ENCODE peak calls at places on chromosome 10, in seven cellular contexts. One of them, this sample, is unnamed.

GRCh38 chr10:125080296-125080695 is 80.1 kb downstream of the CTBP2 start:
- DNase-seq in nephron progenitor cell: no peak
- DNase-seq in fibroblast of lung: no peak
- DNase-seq in dorsolateral prefrontal cortex: no peak
- DNase-seq in left ventricle myocardium inferior: no peak
- DNase-seq in GM13977: no peak
- DNase-seq in lower leg skin: no peak
- DNase-seq in this sample: no peak

GRCh38 chr10:10891437-10891836 is 126.2 kb upstream of the CELF2 start:
- DNase-seq in nephron progenitor cell: peak
- DNase-seq in fibroblast of lung: peak
- DNase-seq in dorsolateral prefrontal cortex: no peak
- DNase-seq in left ventricle myocardium inferior: no peak
- DNase-seq in GM13977: no peak
- DNase-seq in lower leg skin: no peak
- DNase-seq in this sample: no peak

GRCh38 chr10:51235865-51236264 is 161.6 kb downstream of the PRKG1 start:
- DNase-seq in nephron progenitor cell: no peak
- DNase-seq in fibroblast of lung: no peak
- DNase-seq in dorsolateral prefrontal cortex: no peak
- DNase-seq in left ventricle myocardium inferior: no peak
- DNase-seq in GM13977: no peak
- DNase-seq in lower leg skin: no peak
- DNase-seq in this sample: no peak

GRCh38 chr10:24680647-24681475 is 42.8 kb downstream of the ARHGAP21 start:
- DNase-seq in nephron progenitor cell: no peak
- DNase-seq in fibroblast of lung: peak
- DNase-seq in dorsolateral prefrontal cortex: no peak
- DNase-seq in left ventricle myocardium inferior: no peak
- DNase-seq in GM13977: no peak
- DNase-seq in lower leg skin: no peak
- DNase-seq in this sample: no peak

GRCh38 chr10:132899054-132899750 is 43.2 kb downstream of the CFAP46 start:
- DNase-seq in nephron progenitor cell: no peak
- DNase-seq in fibroblast of lung: no peak
- DNase-seq in dorsolateral prefrontal cortex: peak
- DNase-seq in left ventricle myocardium inferior: no peak
- DNase-seq in GM13977: no peak
- DNase-seq in lower leg skin: peak
- DNase-seq in this sample: no peak

GRCh38 chr10:13184726-13185514 is 23.6 kb downstream of the MCM10 start:
- DNase-seq in nephron progenitor cell: no peak
- DNase-seq in fibroblast of lung: no peak
- DNase-seq in dorsolateral prefrontal cortex: peak
- DNase-seq in left ventricle myocardium inferior: no peak
- DNase-seq in GM13977: no peak
- DNase-seq in lower leg skin: no peak
- DNase-seq in this sample: no peak

GRCh38 chr10:89502556-89502955 is 32.8 kb downstream of the SLC16A12 start:
- DNase-seq in nephron progenitor cell: no peak
- DNase-seq in fibroblast of lung: peak
- DNase-seq in dorsolateral prefrontal cortex: no peak
- DNase-seq in left ventricle myocardium inferior: no peak
- DNase-seq in GM13977: no peak
- DNase-seq in lower leg skin: no peak
- DNase-seq in this sample: no peak

GRCh38 chr10:87053121-87053520 is 33.0 kb downstream of the FAM25A start:
- DNase-seq in nephron progenitor cell: no peak
- DNase-seq in fibroblast of lung: no peak
- DNase-seq in dorsolateral prefrontal cortex: peak
- DNase-seq in left ventricle myocardium inferior: peak
- DNase-seq in GM13977: no peak
- DNase-seq in lower leg skin: no peak
- DNase-seq in this sample: no peak

GRCh38 chr10:66394287-66395063 is 531.4 kb upstream of the LRRTM3 start:
- DNase-seq in nephron progenitor cell: no peak
- DNase-seq in fibroblast of lung: no peak
- DNase-seq in dorsolateral prefrontal cortex: no peak
- DNase-seq in left ventricle myocardium inferior: no peak
- DNase-seq in GM13977: no peak
- DNase-seq in lower leg skin: no peak
- DNase-seq in this sample: no peak

GRCh38 chr10:92103376-92104084 is 180.0 kb downstream of the BTAF1 start:
- DNase-seq in nephron progenitor cell: no peak
- DNase-seq in fibroblast of lung: peak
- DNase-seq in dorsolateral prefrontal cortex: no peak
- DNase-seq in left ventricle myocardium inferior: no peak
- DNase-seq in GM13977: no peak
- DNase-seq in lower leg skin: no peak
- DNase-seq in this sample: no peak

GRCh38 chr10:132526676-132527075 is 10.9 kb upstream of the INPP5A start:
- DNase-seq in nephron progenitor cell: no peak
- DNase-seq in fibroblast of lung: peak
- DNase-seq in dorsolateral prefrontal cortex: peak
- DNase-seq in left ventricle myocardium inferior: peak
- DNase-seq in GM13977: no peak
- DNase-seq in lower leg skin: no peak
- DNase-seq in this sample: no peak

GRCh38 chr10:92238586-92239098 is 52.2 kb downstream of the CPEB3 start:
- DNase-seq in nephron progenitor cell: no peak
- DNase-seq in fibroblast of lung: peak
- DNase-seq in dorsolateral prefrontal cortex: peak
- DNase-seq in left ventricle myocardium inferior: no peak
- DNase-seq in GM13977: no peak
- DNase-seq in lower leg skin: peak
- DNase-seq in this sample: no peak

GRCh38 chr10:33509231-33509871 is 174.9 kb upstream of the NRP1 start:
- DNase-seq in nephron progenitor cell: peak
- DNase-seq in fibroblast of lung: peak
- DNase-seq in dorsolateral prefrontal cortex: no peak
- DNase-seq in left ventricle myocardium inferior: no peak
- DNase-seq in GM13977: peak
- DNase-seq in lower leg skin: peak
- DNase-seq in this sample: no peak

GRCh38 chr10:26372513-26373354 is 65.4 kb upstream of the APBB1IP start:
- DNase-seq in nephron progenitor cell: no peak
- DNase-seq in fibroblast of lung: no peak
- DNase-seq in dorsolateral prefrontal cortex: no peak
- DNase-seq in left ventricle myocardium inferior: no peak
- DNase-seq in GM13977: no peak
- DNase-seq in lower leg skin: no peak
- DNase-seq in this sample: no peak

GRCh38 chr10:114681542-114681941 is 23.5 kb upstream of the ABLIM1 start:
- DNase-seq in nephron progenitor cell: no peak
- DNase-seq in fibroblast of lung: peak
- DNase-seq in dorsolateral prefrontal cortex: no peak
- DNase-seq in left ventricle myocardium inferior: peak
- DNase-seq in GM13977: no peak
- DNase-seq in lower leg skin: no peak
- DNase-seq in this sample: no peak

GRCh38 chr10:63829573-63830149 is 308.5 kb downstream of the REEP3 start:
- DNase-seq in nephron progenitor cell: no peak
- DNase-seq in fibroblast of lung: no peak
- DNase-seq in dorsolateral prefrontal cortex: no peak
- DNase-seq in left ventricle myocardium inferior: no peak
- DNase-seq in GM13977: no peak
- DNase-seq in lower leg skin: no peak
- DNase-seq in this sample: no peak

GRCh38 chr10:129704786-129705525 is 237.9 kb downstream of the MGMT start:
- DNase-seq in nephron progenitor cell: no peak
- DNase-seq in fibroblast of lung: peak
- DNase-seq in dorsolateral prefrontal cortex: no peak
- DNase-seq in left ventricle myocardium inferior: no peak
- DNase-seq in GM13977: no peak
- DNase-seq in lower leg skin: no peak
- DNase-seq in this sample: no peak

GRCh38 chr10:49381111-49381900 is 14.6 kb downstream of the DRGX start:
- DNase-seq in nephron progenitor cell: no peak
- DNase-seq in fibroblast of lung: no peak
- DNase-seq in dorsolateral prefrontal cortex: no peak
- DNase-seq in left ventricle myocardium inferior: no peak
- DNase-seq in GM13977: no peak
- DNase-seq in lower leg skin: no peak
- DNase-seq in this sample: no peak

GRCh38 chr10:101441539-101442455 is 87.8 kb downstream of the BTRC start:
- DNase-seq in nephron progenitor cell: peak
- DNase-seq in fibroblast of lung: peak
- DNase-seq in dorsolateral prefrontal cortex: no peak
- DNase-seq in left ventricle myocardium inferior: no peak
- DNase-seq in GM13977: peak
- DNase-seq in lower leg skin: no peak
- DNase-seq in this sample: no peak

GRCh38 chr10:83592337-83592935 is 546.9 kb upstream of the GHITM start:
- DNase-seq in nephron progenitor cell: no peak
- DNase-seq in fibroblast of lung: no peak
- DNase-seq in dorsolateral prefrontal cortex: no peak
- DNase-seq in left ventricle myocardium inferior: no peak
- DNase-seq in GM13977: no peak
- DNase-seq in lower leg skin: no peak
- DNase-seq in this sample: no peak

DNA sequence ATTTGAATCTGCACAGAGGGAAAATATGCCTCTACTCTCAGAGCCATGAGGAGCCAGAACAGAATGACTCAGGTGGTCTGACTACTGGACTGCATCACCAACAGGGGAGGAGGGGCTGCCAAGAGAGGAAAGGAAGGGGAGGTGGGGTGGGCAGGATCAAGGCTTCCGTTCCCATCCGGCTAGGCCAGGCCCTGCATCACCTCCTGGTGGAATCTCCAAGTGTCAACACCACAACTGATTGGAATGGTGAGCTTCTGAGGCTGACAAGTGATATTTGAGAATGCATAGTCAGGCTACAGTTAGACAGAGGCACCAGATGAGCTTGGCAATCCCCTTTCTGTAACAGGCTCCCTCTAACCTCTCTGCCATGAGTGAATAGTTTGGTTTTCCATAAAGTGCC is 10.4 kb upstream of the GPR26 start:
- DNase-seq in nephron progenitor cell: no peak
- DNase-seq in fibroblast of lung: no peak
- DNase-seq in dorsolateral prefrontal cortex: no peak
- DNase-seq in left ventricle myocardium inferior: no peak
- DNase-seq in GM13977: no peak
- DNase-seq in lower leg skin: peak
- DNase-seq in this sample: no peak
- TF ChIP-seq CTCF in nephron progenitor cell: no peak
- TF ChIP-seq CTCF in fibroblast of lung: no peak
- TF ChIP-seq CTCF in dorsolateral prefrontal cortex: no peak
- TF ChIP-seq CTCF in left ventricle myocardium inferior: no peak
- TF ChIP-seq CTCF in GM13977: no peak
- TF ChIP-seq CTCF in lower leg skin: no peak
- TF ChIP-seq CTCF in this sample: no peak

DNA sequence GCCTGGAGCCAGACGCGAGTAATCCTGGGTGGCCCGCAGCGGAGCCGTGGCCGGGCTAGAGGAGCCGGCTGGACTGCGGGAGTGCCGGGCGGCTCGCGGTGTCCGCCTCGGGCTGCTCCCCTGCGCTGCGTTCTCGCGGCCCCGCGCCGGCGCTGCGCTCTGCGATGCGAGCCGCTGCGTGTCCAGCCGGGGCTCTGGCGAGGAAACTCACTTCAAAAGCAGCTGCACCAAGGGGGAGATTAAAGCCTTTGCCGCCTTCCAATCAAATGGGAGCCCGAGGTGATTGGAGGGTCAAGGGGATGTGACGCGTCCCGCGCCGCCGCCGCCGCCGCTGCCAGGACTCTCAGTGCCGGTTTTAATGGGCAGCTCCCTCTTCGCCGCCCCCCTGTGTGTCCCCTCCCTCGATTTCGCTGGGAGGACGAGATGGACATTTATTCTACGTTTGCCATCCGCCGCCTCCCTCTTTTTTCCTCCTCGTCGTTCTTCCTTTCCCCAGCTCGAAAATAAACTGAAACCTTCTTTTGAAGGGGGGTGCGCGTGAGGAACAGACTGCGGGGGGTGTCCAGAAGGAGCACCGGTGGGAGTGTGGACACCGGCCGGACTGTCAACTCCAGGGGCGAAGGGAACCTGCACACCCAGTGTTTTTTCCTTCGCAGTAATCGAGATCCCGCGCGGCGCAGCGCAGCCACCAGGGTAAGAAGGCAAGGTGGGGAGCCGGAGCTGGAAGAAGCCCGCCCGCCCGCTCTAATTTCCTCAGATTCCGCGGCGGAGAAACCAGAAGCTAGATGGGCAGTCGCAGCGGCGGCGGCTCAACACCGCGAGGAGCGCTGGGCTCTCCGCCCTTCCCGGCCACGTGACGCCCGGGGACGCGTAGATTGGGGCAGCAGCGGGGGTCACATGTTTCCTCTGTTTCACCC is at the start of gene ZNF503:
- DNase-seq in nephron progenitor cell: peak
- DNase-seq in fibroblast of lung: peak
- DNase-seq in dorsolateral prefrontal cortex: peak
- DNase-seq in left ventricle myocardium inferior: peak
- DNase-seq in GM13977: peak
- DNase-seq in lower leg skin: peak
- DNase-seq in this sample: peak
- TF ChIP-seq CTCF in nephron progenitor cell: no peak
- TF ChIP-seq CTCF in fibroblast of lung: peak
- TF ChIP-seq CTCF in dorsolateral prefrontal cortex: no peak
- TF ChIP-seq CTCF in left ventricle myocardium inferior: peak
- TF ChIP-seq CTCF in GM13977: no peak
- TF ChIP-seq CTCF in lower leg skin: no peak
- TF ChIP-seq CTCF in this sample: no peak

GRCh38 chr10:110818311-110819257 is 53.1 kb upstream of the PDCD4 start:
- DNase-seq in nephron progenitor cell: no peak
- DNase-seq in fibroblast of lung: no peak
- DNase-seq in dorsolateral prefrontal cortex: no peak
- DNase-seq in left ventricle myocardium inferior: no peak
- DNase-seq in GM13977: no peak
- DNase-seq in lower leg skin: no peak
- DNase-seq in this sample: no peak
- TF ChIP-seq CTCF in nephron progenitor cell: no peak
- TF ChIP-seq CTCF in fibroblast of lung: no peak
- TF ChIP-seq CTCF in dorsolateral prefrontal cortex: no peak
- TF ChIP-seq CTCF in left ventricle myocardium inferior: no peak
- TF ChIP-seq CTCF in GM13977: no peak
- TF ChIP-seq CTCF in lower leg skin: no peak
- TF ChIP-seq CTCF in this sample: no peak

GRCh38 chr10:18689498-18689897 is 30.3 kb downstream of the ARL5B start:
- DNase-seq in nephron progenitor cell: no peak
- DNase-seq in fibroblast of lung: peak
- DNase-seq in dorsolateral prefrontal cortex: no peak
- DNase-seq in left ventricle myocardium inferior: no peak
- DNase-seq in GM13977: no peak
- DNase-seq in lower leg skin: no peak
- DNase-seq in this sample: no peak
- TF ChIP-seq CTCF in nephron progenitor cell: peak
- TF ChIP-seq CTCF in fibroblast of lung: peak
- TF ChIP-seq CTCF in dorsolateral prefrontal cortex: peak
- TF ChIP-seq CTCF in left ventricle myocardium inferior: peak
- TF ChIP-seq CTCF in GM13977: peak
- TF ChIP-seq CTCF in lower leg skin: no peak
- TF ChIP-seq CTCF in this sample: no peak

GRCh38 chr10:56823849-56824248 is 462.8 kb upstream of the ZWINT start:
- DNase-seq in nephron progenitor cell: no peak
- DNase-seq in fibroblast of lung: no peak
- DNase-seq in dorsolateral prefrontal cortex: no peak
- DNase-seq in left ventricle myocardium inferior: no peak
- DNase-seq in GM13977: peak
- DNase-seq in lower leg skin: no peak
- DNase-seq in this sample: no peak
- TF ChIP-seq CTCF in nephron progenitor cell: no peak
- TF ChIP-seq CTCF in fibroblast of lung: no peak
- TF ChIP-seq CTCF in dorsolateral prefrontal cortex: peak
- TF ChIP-seq CTCF in left ventricle myocardium inferior: no peak
- TF ChIP-seq CTCF in GM13977: peak
- TF ChIP-seq CTCF in lower leg skin: no peak
- TF ChIP-seq CTCF in this sample: no peak